ENCODE peak calls at places on chromosomes 7 and 10, in seven cellular contexts. G is CD8-positive, alpha-beta memory T cell; C is endothelial cell of umbilical vein; L is left ventricle myocardium inferior; Q is vagina; M is Panc1; W is A549. T is an unnamed sample.

GRCh38 chr7:152710134-152710404 is 34.1 kb upstream of the XRCC2 start:
- DNase-seq in G (no peak), C (no peak), L (no peak), Q (no peak), M (no peak), W (no peak), T (no peak)

GRCh38 chr10:12196531-12197211 is 683 bp downstream of the CDC123 start:
- DNase-seq in G (no peak), C (no peak), L (no peak), Q (no peak), M (no peak), W (no peak), T (no peak)

GRCh38 chr10:48290286-48290685 is 15.8 kb upstream of the FRMPD2 start:
- DNase-seq in G (no peak), C (no peak), L (no peak), Q (no peak), M (no peak), W (no peak), T (no peak)

GRCh38 chr7:45000096-45001032 is at the start of gene CCM2:
- DNase-seq in G (no peak), C (peak; percentile 49), L (peak; percentile 69), Q (no peak), M (no peak), W (peak; percentile 36), T (no peak)

GRCh38 chr7:105228555-105228954 is 160.2 kb downstream of the SRPK2 start:
- DNase-seq in G (no peak), C (no peak), L (no peak), Q (no peak), M (no peak), W (no peak), T (no peak)

GRCh38 chr7:150586778-150587152 is 19.6 kb downstream of the GIMAP4 start:
- DNase-seq in G (no peak), C (peak; percentile 96), L (no peak), Q (no peak), M (no peak), W (no peak), T (no peak)

GRCh38 chr7:39413866-39414668 is 152.1 kb upstream of the YAE1 start:
- DNase-seq in G (no peak), C (peak; percentile 26), L (peak; percentile 34), Q (no peak), M (no peak), W (peak; percentile 13), T (peak; percentile 69)

GRCh38 chr7:72925546-72926120 is 738 bp downstream of the POM121 start:
- DNase-seq in G (no peak), C (peak; percentile 24), L (no peak), Q (peak; percentile 28), M (no peak), W (no peak), T (no peak)

GRCh38 chr7:158411232-158411950 is 176.2 kb downstream of the PTPRN2 start:
- DNase-seq in G (no peak), C (no peak), L (no peak), Q (no peak), M (no peak), W (no peak), T (no peak)

GRCh38 chr7:47100815-47101435 is 481.0 kb downstream of the TNS3 start:
- DNase-seq in G (no peak), C (peak; percentile 73), L (peak; percentile 35), Q (no peak), M (peak; percentile 5), W (peak; percentile 45), T (peak; percentile 20)

GRCh38 chr7:10888861-10889260 is 84.8 kb upstream of the PHF14 start:
- DNase-seq in G (no peak), C (no peak), L (no peak), Q (no peak), M (no peak), W (no peak), T (no peak)

GRCh38 chr7:34342403-34342802 is 315.6 kb upstream of the NPSR1 start:
- DNase-seq in G (no peak), C (no peak), L (no peak), Q (no peak), M (no peak), W (no peak), T (no peak)

GRCh38 chr10:119479048-119479394 is 63.5 kb downstream of the RGS10 start:
- DNase-seq in G (no peak), C (no peak), L (no peak), Q (no peak), M (no peak), W (no peak), T (no peak)

GRCh38 chr10:117728087-117728486 is 185.5 kb downstream of the EMX2 start:
- DNase-seq in G (no peak), C (no peak), L (no peak), Q (no peak), M (no peak), W (no peak), T (no peak)

GRCh38 chr10:127527891-127528290 is 21.2 kb upstream of the NPS start:
- DNase-seq in G (no peak), C (no peak), L (peak; percentile 51), Q (no peak), M (no peak), W (no peak), T (no peak)

GRCh38 chr7:120979765-120980499 is 8.6 kb upstream of the CPED1 start:
- DNase-seq in G (no peak), C (no peak), L (no peak), Q (no peak), M (no peak), W (no peak), T (no peak)

GRCh38 chr7:39493929-39494328 is 72.3 kb upstream of the YAE1 start:
- DNase-seq in G (no peak), C (no peak), L (no peak), Q (no peak), M (no peak), W (no peak), T (no peak)

GRCh38 chr7:112930787-112931186 is 140.6 kb upstream of the TMEM168 start:
- DNase-seq in G (no peak), C (no peak), L (no peak), Q (no peak), M (no peak), W (no peak), T (no peak)

GRCh38 chr7:25028370-25028971 is 48.5 kb upstream of the OSBPL3 start:
- DNase-seq in G (no peak), C (peak; percentile 78), L (no peak), Q (no peak), M (peak; percentile 20), W (no peak), T (no peak)

GRCh38 chr7:25031007-25031406 is 51.0 kb upstream of the OSBPL3 start:
- DNase-seq in G (no peak), C (no peak), L (no peak), Q (no peak), M (no peak), W (no peak), T (no peak)

GRCh38 chr7:25026156-25026555 is 46.2 kb upstream of the OSBPL3 start:
- DNase-seq in G (no peak), C (no peak), L (no peak), Q (no peak), M (no peak), W (no peak), T (no peak)

GRCh38 chr7:25031432-25031831 is 51.5 kb upstream of the OSBPL3 start:
- DNase-seq in G (no peak), C (no peak), L (no peak), Q (no peak), M (no peak), W (no peak), T (no peak)

DNA sequence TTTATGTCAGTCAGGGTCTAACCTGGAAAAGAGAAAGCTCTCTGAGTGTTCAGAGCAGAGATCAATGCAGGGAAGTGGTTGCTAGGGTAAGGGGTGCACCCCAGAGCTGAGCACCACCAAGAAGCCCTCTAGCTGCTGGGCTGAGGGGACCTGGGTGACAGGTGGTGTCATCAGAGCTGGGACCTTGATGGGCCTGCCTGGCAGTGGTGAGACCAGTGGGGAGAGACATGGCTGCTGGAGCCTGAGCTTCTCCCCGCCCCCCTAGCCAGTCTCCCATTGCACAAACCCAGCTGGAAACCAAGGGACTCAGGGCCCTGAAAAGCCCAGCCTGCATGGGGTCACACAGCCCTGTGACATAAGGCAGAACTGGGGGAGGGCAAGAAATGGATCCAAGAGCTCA is 49.1 kb upstream of the OSBPL3 start:
- DNase-seq in G (no peak), C (no peak), L (no peak), Q (no peak), M (no peak), W (no peak), T (no peak)
- H3K4me1 ChIP-seq in G (peaks cover 28% of the 10 kb centered on the region), C (peaks cover 38% of the 10 kb centered on the region), L (peaks cover 24% of the 10 kb centered on the region), Q (peaks cover 8% of the 10 kb centered on the region), M (peaks cover 5% of the 10 kb centered on the region), W (peaks cover 29% of the 10 kb centered on the region), T (peaks cover 9% of the 10 kb centered on the region)

DNA sequence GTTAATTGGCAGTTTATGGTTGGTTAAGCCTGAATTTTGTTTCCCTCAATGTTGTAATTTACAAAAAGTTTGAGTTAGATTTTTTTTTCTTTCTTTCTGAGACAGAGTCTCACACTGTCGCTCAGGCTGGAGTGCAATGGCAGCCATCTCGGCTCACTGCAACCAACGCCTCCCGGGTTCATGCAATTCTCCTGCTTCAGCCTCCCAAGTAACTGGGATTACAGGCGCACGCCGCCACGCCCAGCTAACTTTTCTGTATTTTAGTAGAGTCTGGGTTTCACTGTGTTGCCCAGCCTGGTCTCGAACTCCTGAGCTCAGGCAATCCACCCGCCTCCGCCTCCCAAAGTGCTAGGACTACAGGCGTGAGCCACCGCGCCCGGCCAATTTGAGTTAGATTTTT is 935 bp downstream of the ZNF273 start:
- DNase-seq in G (no peak), C (no peak), L (no peak), Q (no peak), M (no peak), W (no peak), T (no peak)
- H3K4me1 ChIP-seq in G (peaks cover 26% of the 10 kb centered on the region), C (peaks cover 3% of the 10 kb centered on the region), L (peaks cover 28% of the 10 kb centered on the region), Q (peaks cover 19% of the 10 kb centered on the region), M (peaks cover 34% of the 10 kb centered on the region), W (no peaks in the 10 kb centered on the region), T (no peaks in the 10 kb centered on the region)

DNA sequence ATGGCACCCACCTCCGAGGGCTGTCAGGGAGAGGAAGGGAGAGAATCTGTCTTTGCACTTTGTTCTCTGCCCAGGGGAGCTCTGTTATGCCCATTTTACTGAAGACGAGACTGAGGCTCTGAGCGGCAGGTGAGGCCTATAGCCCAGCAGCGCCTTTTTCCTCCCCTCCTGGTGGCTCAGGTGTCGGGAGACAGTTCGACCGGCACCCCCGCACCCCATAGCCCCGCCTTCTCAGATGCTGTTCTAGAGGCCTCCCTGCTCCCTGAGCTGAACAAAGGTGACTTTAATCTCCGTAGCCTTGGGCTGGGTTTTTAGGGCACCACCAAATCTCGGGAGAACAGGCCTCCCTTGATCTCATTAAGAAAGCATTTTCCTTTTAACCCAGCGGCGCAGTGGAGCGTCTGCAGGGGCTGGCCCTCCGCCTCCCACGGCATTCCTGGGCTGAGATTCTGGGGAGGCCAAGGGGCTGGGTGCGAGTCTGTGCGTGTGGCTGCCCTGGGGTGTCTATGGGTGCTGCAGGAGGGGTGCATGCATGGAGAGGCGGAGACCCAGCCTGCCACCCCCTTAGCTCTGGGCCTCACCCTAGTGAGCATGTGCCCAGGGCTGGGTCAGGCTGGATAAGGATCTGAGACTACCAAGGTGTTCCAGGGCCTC is 3.3 kb downstream of the LFNG start:
- DNase-seq in G (no peak), C (no peak), L (no peak), Q (no peak), M (no peak), W (peak; percentile 35), T (peak; percentile 68)
- H3K4me1 ChIP-seq in G (peaks cover 74% of the 10 kb centered on the region), C (peaks cover 43% of the 10 kb centered on the region), L (peaks cover 82% of the 10 kb centered on the region), Q (peaks cover 90% of the 10 kb centered on the region), M (peaks cover 74% of the 10 kb centered on the region), W (peaks cover 76% of the 10 kb centered on the region), T (peaks cover 55% of the 10 kb centered on the region)

DNA sequence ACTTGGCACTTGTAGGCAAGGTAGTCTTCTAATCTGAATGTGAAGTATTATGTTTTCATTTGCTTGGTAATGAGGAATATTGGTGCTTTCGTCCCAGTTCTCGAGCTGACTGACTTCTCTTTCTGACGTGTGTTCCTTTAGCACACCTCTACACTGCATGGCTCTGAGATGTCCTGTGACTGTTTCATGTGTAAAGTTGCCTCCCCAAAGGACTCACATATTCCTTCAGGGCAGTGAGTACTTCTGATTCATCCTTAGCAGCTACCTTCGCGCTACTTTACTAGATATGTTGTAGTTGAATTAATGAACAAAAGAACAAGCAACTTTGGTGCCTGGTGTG is 113.7 kb downstream of the EGFR start:
- DNase-seq in G (no peak), C (no peak), L (no peak), Q (no peak), M (no peak), W (no peak), T (no peak)
- H3K4me1 ChIP-seq in G (no peaks in the 10 kb centered on the region), C (peaks cover 47% of the 10 kb centered on the region), L (peaks cover 73% of the 10 kb centered on the region), Q (peaks cover 80% of the 10 kb centered on the region), M (peaks cover 76% of the 10 kb centered on the region), W (peaks cover 76% of the 10 kb centered on the region), T (peaks cover 46% of the 10 kb centered on the region)